ENCODE peak calls at places on chromosomes 4 and X, in nine cellular contexts. B is NCI-H2029; U is HL-60; S is naive B cell; E is NCI-H2171; M is memory B cell; L is NCI-H187; Z is T-cell; Q is stimulated activated CD4-positive, alpha-beta T cell treated with anti-CD3 and anti-CD28 coated beads, Interleukin-4, amount 100 ng/mL, for 48 hours. J is an unnamed sample.

GRCh38 chr4:70704333-70705145 is 16.2 kb downstream of the UTP3 start:
- DNase-seq in B (peak; percentile 72), U (no peak), S (peak; percentile 62), E (peak; percentile 50), M (peak; percentile 41), L (peak; percentile 87), Z (peak; percentile 50), Q (peak; percentile 48), J (peak; percentile 65)

GRCh38 chr4:30461218-30461617 is 259.0 kb upstream of the PCDH7 start:
- DNase-seq in B (no peak), U (no peak), S (no peak), E (no peak), M (no peak), L (no peak), Z (no peak), Q (no peak), J (no peak)

GRCh38 chrX:154369453-154370299 is 4.8 kb downstream of the FLNA start:
- DNase-seq in B (no peak), U (peak; percentile 70), S (peak; percentile 45), E (peak; percentile 51), M (no peak), L (no peak), Z (peak; percentile 73), Q (peak; percentile 59), J (peak; percentile 80)

GRCh38 chr4:101667348-101667747 is 123.2 kb upstream of the BANK1 start:
- DNase-seq in B (no peak), U (no peak), S (no peak), E (no peak), M (no peak), L (no peak), Z (no peak), Q (no peak), J (no peak)

GRCh38 chr4:94126669-94127068 is 81.0 kb upstream of the SMARCAD1 start:
- DNase-seq in B (no peak), U (no peak), S (no peak), E (no peak), M (no peak), L (no peak), Z (no peak), Q (no peak), J (no peak)

GRCh38 chr4:23881674-23882337 is 8.0 kb downstream of the PPARGC1A start:
- DNase-seq in B (peak; percentile 56), U (no peak), S (no peak), E (no peak), M (no peak), L (no peak), Z (no peak), Q (no peak), J (no peak)

GRCh38 chrX:111086521-111087127 is 9.4 kb upstream of the PAK3 start:
- DNase-seq in B (no peak), U (no peak), S (no peak), E (no peak), M (no peak), L (no peak), Z (no peak), Q (no peak), J (no peak)

GRCh38 chr4:156705291-156705690 is 266.3 kb downstream of the PDGFC start:
- DNase-seq in B (no peak), U (no peak), S (no peak), E (no peak), M (no peak), L (no peak), Z (no peak), Q (no peak), J (no peak)

GRCh38 chr4:164442167-164442566 is 311.8 kb upstream of the SMIM31 start:
- DNase-seq in B (no peak), U (no peak), S (no peak), E (no peak), M (no peak), L (no peak), Z (no peak), Q (no peak), J (no peak)

GRCh38 chr4:5609265-5610007 is 98.9 kb downstream of the EVC2 start:
- DNase-seq in B (no peak), U (no peak), S (no peak), E (no peak), M (no peak), L (peak; percentile 95), Z (no peak), Q (no peak), J (no peak)

GRCh38 chrX:125205084-125205917 is 114.4 kb upstream of the TEX13C start:
- DNase-seq in B (peak; percentile 75), U (peak; percentile 27), S (no peak), E (no peak), M (no peak), L (no peak), Z (no peak), Q (no peak), J (no peak)

GRCh38 chr4:123856689-123857545 is 460.3 kb downstream of the SPRY1 start:
- DNase-seq in B (no peak), U (no peak), S (no peak), E (no peak), M (no peak), L (no peak), Z (no peak), Q (no peak), J (no peak)

GRCh38 chrX:362937-363620 is 23.6 kb downstream of the PPP2R3B start:
- DNase-seq in B (no peak), U (no peak), S (no peak), E (no peak), M (no peak), L (no peak), Z (no peak), Q (no peak), J (no peak)

GRCh38 chrX:508163-508562 is 121.5 kb upstream of the PPP2R3B start:
- DNase-seq in B (no peak), U (no peak), S (no peak), E (no peak), M (no peak), L (no peak), Z (no peak), Q (no peak), J (no peak)

GRCh38 chr4:186624951-186625350 is 69.6 kb upstream of the MTNR1A start:
- DNase-seq in B (no peak), U (no peak), S (no peak), E (no peak), M (no peak), L (no peak), Z (no peak), Q (no peak), J (no peak)

GRCh38 chr4:54118850-54119589 is 19.1 kb downstream of the GSX2 start:
- DNase-seq in B (no peak), U (no peak), S (no peak), E (no peak), M (no peak), L (no peak), Z (no peak), Q (no peak), J (no peak)

GRCh38 chrX:17052776-17053175 is 106.3 kb downstream of the REPS2 start:
- DNase-seq in B (no peak), U (no peak), S (no peak), E (peak; percentile 3), M (no peak), L (no peak), Z (no peak), Q (no peak), J (no peak)

GRCh38 chr4:121685257-121685656 is 11.5 kb downstream of the ANXA5 start:
- DNase-seq in B (no peak), U (no peak), S (no peak), E (no peak), M (no peak), L (no peak), Z (no peak), Q (no peak), J (no peak)

GRCh38 chr4:124414641-124415040 is 297.9 kb downstream of the ANKRD50 start:
- DNase-seq in B (no peak), U (no peak), S (no peak), E (no peak), M (no peak), L (no peak), Z (no peak), Q (no peak), J (no peak)

GRCh38 chr4:8861576-8862279 is 9.9 kb downstream of the HMX1 start:
- DNase-seq in B (no peak), U (no peak), S (no peak), E (no peak), M (no peak), L (no peak), Z (no peak), Q (no peak), J (no peak)

GRCh38 chr4:148634476-148634875 is 192.3 kb upstream of the NR3C2 start:
- DNase-seq in B (no peak), U (no peak), S (no peak), E (no peak), M (no peak), L (no peak), Z (no peak), Q (no peak), J (no peak)

GRCh38 chr4:75916091-75916661 is 13.9 kb upstream of the PPEF2 start:
- DNase-seq in B (no peak), U (no peak), S (peak; percentile 31), E (no peak), M (peak; percentile 17), L (no peak), Z (peak; percentile 6), Q (peak; percentile 10), J (no peak)

GRCh38 chrX:34873500-34874225 is 68.9 kb upstream of the FAM47B start:
- DNase-seq in B (no peak), U (peak; percentile 0), S (no peak), E (no peak), M (no peak), L (no peak), Z (no peak), Q (no peak), J (no peak)

GRCh38 chr4:88216395-88216794 is 58.0 kb upstream of the ABCG2 start:
- DNase-seq in B (no peak), U (no peak), S (no peak), E (no peak), M (no peak), L (no peak), Z (no peak), Q (no peak), J (no peak)

GRCh38 chrX:30777575-30777974 is 111.5 kb downstream of the TAB3 start:
- DNase-seq in B (no peak), U (no peak), S (no peak), E (no peak), M (no peak), L (no peak), Z (no peak), Q (no peak), J (no peak)

GRCh38 chrX:38819163-38819562 is 17.9 kb downstream of the MID1IP1 start:
- DNase-seq in B (no peak), U (no peak), S (no peak), E (no peak), M (no peak), L (no peak), Z (no peak), Q (no peak), J (no peak)

GRCh38 chr4:40321671-40322131 is 13.4 kb upstream of the CHRNA9 start:
- DNase-seq in B (peak; percentile 28), U (no peak), S (no peak), E (no peak), M (no peak), L (no peak), Z (no peak), Q (no peak), J (no peak)

GRCh38 chr4:73822389-73822788 is 14.1 kb upstream of the CXCL6 start:
- DNase-seq in B (no peak), U (no peak), S (no peak), E (no peak), M (no peak), L (no peak), Z (no peak), Q (no peak), J (no peak)